ENCODE peak calls at places on chromosome 16, in eight cellular contexts. One of them, this sample, is unnamed.

GRCh38 chr16:8716592-8716991 is 42.2 kb downstream of the ABAT start:
- DNase-seq in naive thymus-derived CD8-positive, alpha-beta T cell: no peak
- DNase-seq in stimulated activated CD4-positive, alpha-beta T cell treated with anti-CD3 and anti-CD28 coated beads, Interleukin-1b, Interleukin-23, amount 100 ng/mL, for 24 hours: no peak
- DNase-seq in NK-92 treated with Interleukin-12 subunit alpha and Interleukin-12 subunit beta, amount 100 ng/mL, for 24 hours: no peak
- DNase-seq in caudate nucleus: no peak
- DNase-seq in AG04450: no peak
- DNase-seq in AG10803: no peak
- DNase-seq in K562: no peak
- DNase-seq in this sample: no peak

GRCh38 chr16:3193221-3194212 is 5.5 kb downstream of the OR1F1 start:
- DNase-seq in K562: no peak
- DNase-seq in NK-92 treated with Interleukin-12 subunit alpha and Interleukin-12 subunit beta, amount 100 ng/mL, for 24 hours: no peak
- DNase-seq in caudate nucleus: no peak
- DNase-seq in AG10803: no peak
- DNase-seq in naive thymus-derived CD8-positive, alpha-beta T cell: no peak
- DNase-seq in AG04450: no peak
- DNase-seq in stimulated activated CD4-positive, alpha-beta T cell treated with anti-CD3 and anti-CD28 coated beads, Interleukin-1b, Interleukin-23, amount 100 ng/mL, for 24 hours: no peak
- DNase-seq in this sample: no peak

GRCh38 chr16:11619327-11619851 is 32.7 kb upstream of the LITAF start:
- DNase-seq in NK-92 treated with Interleukin-12 subunit alpha and Interleukin-12 subunit beta, amount 100 ng/mL, for 24 hours: peak
- DNase-seq in caudate nucleus: no peak
- DNase-seq in K562: no peak
- DNase-seq in stimulated activated CD4-positive, alpha-beta T cell treated with anti-CD3 and anti-CD28 coated beads, Interleukin-1b, Interleukin-23, amount 100 ng/mL, for 24 hours: no peak
- DNase-seq in AG10803: no peak
- DNase-seq in AG04450: no peak
- DNase-seq in naive thymus-derived CD8-positive, alpha-beta T cell: no peak
- DNase-seq in this sample: no peak

GRCh38 chr16:67068212-67068753 is 39.3 kb downstream of the CBFB start:
- DNase-seq in AG04450: no peak
- DNase-seq in AG10803: no peak
- DNase-seq in NK-92 treated with Interleukin-12 subunit alpha and Interleukin-12 subunit beta, amount 100 ng/mL, for 24 hours: no peak
- DNase-seq in naive thymus-derived CD8-positive, alpha-beta T cell: no peak
- DNase-seq in K562: no peak
- DNase-seq in caudate nucleus: no peak
- DNase-seq in stimulated activated CD4-positive, alpha-beta T cell treated with anti-CD3 and anti-CD28 coated beads, Interleukin-1b, Interleukin-23, amount 100 ng/mL, for 24 hours: no peak
- DNase-seq in this sample: peak

GRCh38 chr16:12449795-12450194 is 353.9 kb downstream of the CPPED1 start:
- DNase-seq in AG04450: no peak
- DNase-seq in NK-92 treated with Interleukin-12 subunit alpha and Interleukin-12 subunit beta, amount 100 ng/mL, for 24 hours: no peak
- DNase-seq in caudate nucleus: no peak
- DNase-seq in AG10803: no peak
- DNase-seq in K562: no peak
- DNase-seq in naive thymus-derived CD8-positive, alpha-beta T cell: no peak
- DNase-seq in stimulated activated CD4-positive, alpha-beta T cell treated with anti-CD3 and anti-CD28 coated beads, Interleukin-1b, Interleukin-23, amount 100 ng/mL, for 24 hours: no peak
- DNase-seq in this sample: no peak

GRCh38 chr16:21646721-21647561 is 5.5 kb downstream of the IGSF6 start:
- DNase-seq in naive thymus-derived CD8-positive, alpha-beta T cell: peak
- DNase-seq in stimulated activated CD4-positive, alpha-beta T cell treated with anti-CD3 and anti-CD28 coated beads, Interleukin-1b, Interleukin-23, amount 100 ng/mL, for 24 hours: peak
- DNase-seq in caudate nucleus: no peak
- DNase-seq in K562: no peak
- DNase-seq in AG04450: no peak
- DNase-seq in AG10803: no peak
- DNase-seq in NK-92 treated with Interleukin-12 subunit alpha and Interleukin-12 subunit beta, amount 100 ng/mL, for 24 hours: peak
- DNase-seq in this sample: no peak

GRCh38 chr16:67016143-67016542 is 12.8 kb upstream of the CBFB start:
- DNase-seq in AG04450: no peak
- DNase-seq in caudate nucleus: no peak
- DNase-seq in AG10803: no peak
- DNase-seq in stimulated activated CD4-positive, alpha-beta T cell treated with anti-CD3 and anti-CD28 coated beads, Interleukin-1b, Interleukin-23, amount 100 ng/mL, for 24 hours: no peak
- DNase-seq in NK-92 treated with Interleukin-12 subunit alpha and Interleukin-12 subunit beta, amount 100 ng/mL, for 24 hours: no peak
- DNase-seq in naive thymus-derived CD8-positive, alpha-beta T cell: no peak
- DNase-seq in K562: no peak
- DNase-seq in this sample: no peak

GRCh38 chr16:2692948-2693651 is 10.8 kb downstream of the KCTD5 start:
- DNase-seq in stimulated activated CD4-positive, alpha-beta T cell treated with anti-CD3 and anti-CD28 coated beads, Interleukin-1b, Interleukin-23, amount 100 ng/mL, for 24 hours: no peak
- DNase-seq in AG04450: no peak
- DNase-seq in NK-92 treated with Interleukin-12 subunit alpha and Interleukin-12 subunit beta, amount 100 ng/mL, for 24 hours: no peak
- DNase-seq in AG10803: no peak
- DNase-seq in naive thymus-derived CD8-positive, alpha-beta T cell: no peak
- DNase-seq in caudate nucleus: peak
- DNase-seq in K562: peak
- DNase-seq in this sample: no peak

GRCh38 chr16:4945560-4946502 is 8.9 kb upstream of the PPL start:
- DNase-seq in caudate nucleus: no peak
- DNase-seq in AG04450: no peak
- DNase-seq in K562: no peak
- DNase-seq in naive thymus-derived CD8-positive, alpha-beta T cell: no peak
- DNase-seq in stimulated activated CD4-positive, alpha-beta T cell treated with anti-CD3 and anti-CD28 coated beads, Interleukin-1b, Interleukin-23, amount 100 ng/mL, for 24 hours: no peak
- DNase-seq in NK-92 treated with Interleukin-12 subunit alpha and Interleukin-12 subunit beta, amount 100 ng/mL, for 24 hours: no peak
- DNase-seq in AG10803: peak
- DNase-seq in this sample: no peak

GRCh38 chr16:27228621-27229501 is 25.5 kb downstream of the KDM8 start:
- DNase-seq in caudate nucleus: no peak
- DNase-seq in naive thymus-derived CD8-positive, alpha-beta T cell: no peak
- DNase-seq in AG04450: no peak
- DNase-seq in AG10803: no peak
- DNase-seq in stimulated activated CD4-positive, alpha-beta T cell treated with anti-CD3 and anti-CD28 coated beads, Interleukin-1b, Interleukin-23, amount 100 ng/mL, for 24 hours: no peak
- DNase-seq in NK-92 treated with Interleukin-12 subunit alpha and Interleukin-12 subunit beta, amount 100 ng/mL, for 24 hours: no peak
- DNase-seq in K562: peak
- DNase-seq in this sample: no peak

GRCh38 chr16:79184464-79184863 is 416.1 kb downstream of the MAF start:
- DNase-seq in AG10803: no peak
- DNase-seq in AG04450: no peak
- DNase-seq in stimulated activated CD4-positive, alpha-beta T cell treated with anti-CD3 and anti-CD28 coated beads, Interleukin-1b, Interleukin-23, amount 100 ng/mL, for 24 hours: no peak
- DNase-seq in K562: no peak
- DNase-seq in naive thymus-derived CD8-positive, alpha-beta T cell: no peak
- DNase-seq in NK-92 treated with Interleukin-12 subunit alpha and Interleukin-12 subunit beta, amount 100 ng/mL, for 24 hours: no peak
- DNase-seq in caudate nucleus: no peak
- DNase-seq in this sample: no peak

GRCh38 chr16:75491876-75492275 is 3.4 kb downstream of the CHST6 start:
- DNase-seq in stimulated activated CD4-positive, alpha-beta T cell treated with anti-CD3 and anti-CD28 coated beads, Interleukin-1b, Interleukin-23, amount 100 ng/mL, for 24 hours: no peak
- DNase-seq in NK-92 treated with Interleukin-12 subunit alpha and Interleukin-12 subunit beta, amount 100 ng/mL, for 24 hours: no peak
- DNase-seq in naive thymus-derived CD8-positive, alpha-beta T cell: no peak
- DNase-seq in K562: no peak
- DNase-seq in caudate nucleus: peak
- DNase-seq in AG10803: no peak
- DNase-seq in AG04450: no peak
- DNase-seq in this sample: no peak

GRCh38 chr16:16009396-16009795 is 60.0 kb downstream of the ABCC1 start:
- DNase-seq in stimulated activated CD4-positive, alpha-beta T cell treated with anti-CD3 and anti-CD28 coated beads, Interleukin-1b, Interleukin-23, amount 100 ng/mL, for 24 hours: no peak
- DNase-seq in caudate nucleus: no peak
- DNase-seq in AG10803: no peak
- DNase-seq in AG04450: no peak
- DNase-seq in K562: no peak
- DNase-seq in naive thymus-derived CD8-positive, alpha-beta T cell: no peak
- DNase-seq in NK-92 treated with Interleukin-12 subunit alpha and Interleukin-12 subunit beta, amount 100 ng/mL, for 24 hours: no peak
- DNase-seq in this sample: no peak

GRCh38 chr16:30063893-30064745 is 1.4 kb upstream of the ALDOA start:
- DNase-seq in AG10803: no peak
- DNase-seq in NK-92 treated with Interleukin-12 subunit alpha and Interleukin-12 subunit beta, amount 100 ng/mL, for 24 hours: peak
- DNase-seq in K562: peak
- DNase-seq in stimulated activated CD4-positive, alpha-beta T cell treated with anti-CD3 and anti-CD28 coated beads, Interleukin-1b, Interleukin-23, amount 100 ng/mL, for 24 hours: peak
- DNase-seq in AG04450: no peak
- DNase-seq in caudate nucleus: peak
- DNase-seq in naive thymus-derived CD8-positive, alpha-beta T cell: peak
- DNase-seq in this sample: no peak

GRCh38 chr16:74661064-74661463 is 5.6 kb downstream of the RFWD3 start:
- DNase-seq in K562: no peak
- DNase-seq in AG10803: no peak
- DNase-seq in NK-92 treated with Interleukin-12 subunit alpha and Interleukin-12 subunit beta, amount 100 ng/mL, for 24 hours: no peak
- DNase-seq in AG04450: no peak
- DNase-seq in caudate nucleus: no peak
- DNase-seq in stimulated activated CD4-positive, alpha-beta T cell treated with anti-CD3 and anti-CD28 coated beads, Interleukin-1b, Interleukin-23, amount 100 ng/mL, for 24 hours: no peak
- DNase-seq in naive thymus-derived CD8-positive, alpha-beta T cell: no peak
- DNase-seq in this sample: no peak

GRCh38 chr16:70691223-70692129 is 5.6 kb upstream of the MTSS2 start:
- DNase-seq in K562: no peak
- DNase-seq in caudate nucleus: peak
- DNase-seq in naive thymus-derived CD8-positive, alpha-beta T cell: no peak
- DNase-seq in AG04450: peak
- DNase-seq in AG10803: peak
- DNase-seq in stimulated activated CD4-positive, alpha-beta T cell treated with anti-CD3 and anti-CD28 coated beads, Interleukin-1b, Interleukin-23, amount 100 ng/mL, for 24 hours: no peak
- DNase-seq in NK-92 treated with Interleukin-12 subunit alpha and Interleukin-12 subunit beta, amount 100 ng/mL, for 24 hours: no peak
- DNase-seq in this sample: peak

GRCh38 chr16:11416228-11417001 is 71.2 kb downstream of the RMI2 start:
- DNase-seq in caudate nucleus: no peak
- DNase-seq in NK-92 treated with Interleukin-12 subunit alpha and Interleukin-12 subunit beta, amount 100 ng/mL, for 24 hours: no peak
- DNase-seq in stimulated activated CD4-positive, alpha-beta T cell treated with anti-CD3 and anti-CD28 coated beads, Interleukin-1b, Interleukin-23, amount 100 ng/mL, for 24 hours: no peak
- DNase-seq in naive thymus-derived CD8-positive, alpha-beta T cell: no peak
- DNase-seq in AG10803: no peak
- DNase-seq in AG04450: no peak
- DNase-seq in K562: no peak
- DNase-seq in this sample: no peak